ENCODE peak calls at places on chromosomes 16 and 17, in four cellular contexts. V, I, H and M are unnamed samples. For H3K4me1, the result is how much of the 10 kb centered on the place peaks cover.

GRCh38 chr16:1771072-1771863 is at the start of gene NME3:
- DNase-seq in V (peak), H (peak), I (peak), M (peak)

GRCh38 chr17:45787656-45788055 is 3.5 kb downstream of the CRHR1 start:
- DNase-seq in I (no peak), V (no peak), H (no peak), M (no peak)

GRCh38 chr17:57550671-57551315 is 194.3 kb downstream of the CCDC182 start:
- DNase-seq in I (peak), H (peak), V (no peak), M (no peak)

GRCh38 chr17:50902768-50903353 is 36.7 kb upstream of the TOB1 start:
- DNase-seq in H (no peak), I (no peak), V (peak), M (no peak)

GRCh38 chr17:1961187-1961586 is 63.9 kb downstream of the RTN4RL1 start:
- DNase-seq in V (no peak), I (no peak), H (no peak), M (no peak)

GRCh38 chr16:55929184-55929583 is 54.0 kb upstream of the CES5A start:
- DNase-seq in H (no peak), I (no peak), V (no peak), M (no peak)

GRCh38 chr17:64920026-64920418 is 744 bp upstream of the LRRC37A3 start:
- DNase-seq in I (peak), V (no peak), H (no peak), M (no peak)

GRCh38 chr16:50154369-50154947 is 1.4 kb downstream of the TENT4B start:
- DNase-seq in V (peak), I (no peak), H (no peak), M (no peak)

GRCh38 chr17:10844667-10845387 is 6.9 kb upstream of the PIRT start:
- DNase-seq in I (peak), H (peak), V (peak), M (peak)

GRCh38 chr17:38322156-38322779 is 21.5 kb downstream of the GPR179 start:
- DNase-seq in H (peak), I (peak), V (peak), M (peak)

GRCh38 chr16:78659216-78659615 is 559.8 kb downstream of the WWOX start:
- DNase-seq in H (no peak), I (no peak), V (no peak), M (no peak)

GRCh38 chr17:81365148-81365600 is 30.1 kb upstream of the BAHCC1 start:
- DNase-seq in V (no peak), H (no peak), I (no peak), M (no peak)
- H3K4me3 ChIP-seq in V (no peak), H (no peak), I (no peak), M (no peak)

GRCh38 chr16:23119570-23119969 is 29.7 kb downstream of the USP31 start:
- DNase-seq in H (no peak), V (no peak), I (no peak), M (no peak)

GRCh38 chr16:23120562-23120961 is 28.7 kb downstream of the USP31 start:
- DNase-seq in V (no peak), I (no peak), H (no peak), M (no peak)

GRCh38 chr16:23122107-23122506 is 27.1 kb downstream of the USP31 start:
- DNase-seq in V (no peak), I (no peak), H (no peak), M (no peak)

GRCh38 chr16:23124315-23124714 is 24.9 kb downstream of the USP31 start:
- DNase-seq in H (no peak), I (peak), V (no peak), M (no peak)

DNA sequence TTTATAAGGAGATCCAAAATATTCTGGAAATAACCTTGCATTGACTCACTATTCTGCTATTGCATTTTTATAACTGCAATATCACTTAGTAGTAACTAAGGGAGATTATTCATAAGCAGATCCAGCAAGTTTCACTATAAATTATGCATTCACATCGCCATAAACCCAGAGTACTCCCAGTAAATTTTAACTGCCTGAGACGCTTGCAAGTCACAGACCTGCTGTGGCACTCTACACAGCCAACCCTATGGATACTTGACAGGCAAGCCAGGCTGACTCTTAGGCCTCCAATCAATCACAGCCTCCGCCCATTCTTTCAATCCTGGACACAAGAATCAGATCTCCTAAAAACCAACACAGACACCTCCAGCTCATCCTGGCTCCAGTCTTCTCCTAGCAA is 28.2 kb downstream of the USP31 start:
- DNase-seq in V (no peak), H (no peak), I (no peak), M (no peak)
- H3K4me1 ChIP-seq in V (under half), H (under half), I (under half), M (under half)

GRCh38 chr16:24737391-24737871 is 8.0 kb downstream of the TNRC6A start:
- DNase-seq in I (no peak), H (no peak), V (no peak), M (no peak)

GRCh38 chr16:24730914-24731313 is 1.5 kb downstream of the TNRC6A start:
- DNase-seq in I (peak), H (no peak), V (no peak), M (no peak)

GRCh38 chr16:24736758-24737157 is 7.3 kb downstream of the TNRC6A start:
- DNase-seq in I (no peak), H (no peak), V (no peak), M (no peak)

GRCh38 chr16:24731722-24732419 is 2.4 kb downstream of the TNRC6A start:
- DNase-seq in I (no peak), V (no peak), H (no peak), M (no peak)

DNA sequence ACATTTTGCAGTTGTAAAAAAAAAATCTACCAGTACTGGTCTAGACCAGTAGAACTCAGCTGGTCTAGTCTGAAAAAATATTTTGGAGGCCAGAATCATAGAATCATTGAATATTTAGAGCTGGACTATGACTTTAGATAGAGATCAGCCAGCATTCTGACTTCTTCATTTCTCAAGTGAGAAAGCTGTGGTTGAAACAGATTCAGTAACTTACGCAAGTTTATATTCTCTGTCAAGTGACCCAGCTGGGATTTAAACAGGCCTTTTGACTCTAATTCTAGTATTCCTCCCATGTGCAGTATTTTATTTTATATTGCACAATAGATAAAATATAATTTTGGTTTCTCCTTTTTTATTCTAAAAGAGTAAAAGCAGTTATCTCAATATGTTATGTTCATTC is 4.9 kb downstream of the TNRC6A start:
- DNase-seq in H (no peak), V (no peak), I (no peak), M (no peak)
- H3K27ac ChIP-seq in H (no peak), V (no peak), I (no peak), M (no peak)

DNA sequence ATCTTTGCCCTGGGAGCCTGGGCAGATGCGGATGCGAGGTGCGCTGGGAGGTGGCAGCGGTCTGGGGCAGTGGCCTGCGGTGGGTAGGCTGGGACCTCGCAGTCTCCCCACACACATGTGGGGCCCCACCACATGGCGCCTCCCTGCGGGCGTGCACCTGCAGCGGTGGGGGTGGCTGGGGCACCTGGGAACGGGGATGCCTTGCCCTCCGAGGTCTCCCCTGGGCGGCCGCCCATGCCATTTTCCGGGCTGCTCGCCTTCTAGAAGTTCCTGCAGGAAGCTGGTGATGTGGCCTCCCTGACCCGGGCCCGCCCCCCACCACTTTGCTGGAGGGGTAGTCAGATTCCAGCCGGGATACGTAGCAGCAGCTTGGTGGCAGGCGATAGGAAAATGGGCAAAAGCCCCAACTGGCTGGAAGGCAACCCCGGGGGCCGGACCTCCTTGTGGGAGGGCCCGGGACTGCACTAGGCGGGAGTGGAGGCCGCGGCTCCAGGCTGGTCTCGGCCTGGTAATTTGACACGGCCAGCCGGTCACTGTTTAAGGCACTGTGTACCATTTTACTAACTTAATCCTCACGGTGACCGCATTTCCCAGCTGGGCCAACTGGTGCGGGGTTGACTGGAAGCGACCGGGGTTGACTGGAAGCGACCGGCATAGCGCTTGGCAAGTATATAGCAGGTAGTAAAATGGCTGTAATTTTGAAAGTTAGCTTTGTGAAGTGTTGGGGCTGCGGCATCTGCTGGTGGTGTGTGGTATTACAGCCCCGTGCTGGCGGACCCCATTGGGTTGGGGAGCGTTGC is 38.5 kb downstream of the IGF2BP1 start:
- DNase-seq in I (peak), H (peak), V (peak), M (no peak)
- H3K4me3 ChIP-seq in I (peak), H (no peak), V (peak), M (no peak)

GRCh38 chr16:68087688-68088087 is 2.5 kb downstream of the NFATC3 start:
- DNase-seq in V (no peak), H (no peak), I (no peak), M (no peak)
- H3K4me1 ChIP-seq in V (under half), H (half or more), I (half or more), M (half or more)

GRCh38 chr16:57995721-57996405 is 4.6 kb downstream of the ZNF319 start:
- DNase-seq in V (no peak), I (no peak), H (no peak), M (no peak)
- H3K27ac ChIP-seq in V (no peak), I (no peak), H (no peak), M (peak)

GRCh38 chr16:27234603-27235002 is 31.3 kb downstream of the KDM8 start:
- DNase-seq in H (no peak), I (no peak), V (no peak), M (no peak)

GRCh38 chr16:27234171-27234570 is 30.8 kb downstream of the KDM8 start:
- DNase-seq in H (no peak), V (no peak), I (no peak), M (no peak)

GRCh38 chr16:27236635-27237228 is 31.8 kb downstream of the NSMCE1 start:
- DNase-seq in V (no peak), I (no peak), H (no peak), M (no peak)

GRCh38 chr16:27235938-27236245 is 32.6 kb downstream of the KDM8 start:
- DNase-seq in I (no peak), H (no peak), V (no peak), M (no peak)

DNA sequence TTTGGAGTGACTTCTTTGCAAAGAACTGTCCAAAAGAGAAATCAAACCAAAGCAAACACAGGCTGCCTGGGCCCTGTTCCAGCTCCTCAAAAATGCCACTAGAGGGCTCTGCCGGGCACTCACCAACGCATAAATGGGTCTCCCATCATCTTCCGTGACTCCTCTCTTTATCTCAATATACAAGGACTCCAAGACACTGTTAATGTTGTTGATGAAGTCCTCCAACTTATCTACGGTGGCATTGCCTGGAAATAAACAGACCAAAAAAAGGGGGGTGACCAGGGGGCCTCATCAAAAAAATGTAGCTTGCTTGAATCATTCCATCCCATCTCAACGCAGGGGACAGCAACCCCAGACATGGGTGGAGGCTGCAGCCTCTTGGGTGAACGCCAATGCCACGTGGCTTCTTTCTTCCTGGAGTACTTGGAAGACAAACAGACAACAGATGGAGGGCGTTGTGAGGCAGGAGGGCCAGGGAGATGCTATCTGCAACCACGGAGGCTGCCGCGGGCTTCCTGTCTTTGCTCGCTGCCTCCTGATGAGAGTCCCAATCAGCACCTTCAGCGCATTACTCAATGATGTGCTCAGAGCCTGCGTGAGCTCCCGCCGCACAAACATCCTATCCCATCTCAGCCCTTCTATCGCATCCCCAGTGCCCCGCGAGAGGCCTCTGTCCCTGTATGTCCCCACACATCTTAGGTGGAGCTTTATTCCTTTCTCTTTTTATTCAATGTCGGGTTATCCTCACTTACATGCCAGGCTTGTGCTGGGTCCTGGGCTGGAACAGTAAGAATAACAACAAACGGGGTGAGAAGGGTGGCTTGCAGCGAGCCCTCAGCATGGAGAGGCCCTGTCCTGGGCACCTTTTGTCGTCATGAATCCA is 32.0 kb downstream of the KDM8 start:
- DNase-seq in I (peak), V (peak), H (peak), M (peak)
- H3K4me3 ChIP-seq in I (no peak), V (no peak), H (no peak), M (peak)